ENCODE peak calls at places on chromosomes 6 and 20, in six cellular contexts. E, S, J, M, F and V are unnamed samples.

GRCh38 chr6:154928325-154928922 is 66.7 kb upstream of the TIAM2 start:
- DNase-seq in E (peak; percentile 64), S (peak; percentile 67), J (peak; percentile 36), M (peak; percentile 87), F (no peak), V (peak; percentile 93)

GRCh38 chr20:10369723-10370090 is 64.3 kb downstream of the MKKS start:
- DNase-seq in E (peak; percentile 83), S (peak; percentile 89), J (peak; percentile 82), M (no peak), F (no peak), V (no peak)

GRCh38 chr6:6966127-6966526 is 141.6 kb upstream of the RREB1 start:
- DNase-seq in E (no peak), S (no peak), J (no peak), M (no peak), F (no peak), V (no peak)

GRCh38 chr20:31879143-31879987 is 8.9 kb downstream of the TTLL9 start:
- DNase-seq in E (peak; percentile 94), S (peak; percentile 95), J (peak; percentile 98), M (peak; percentile 100), F (peak; percentile 41), V (peak; percentile 100)

GRCh38 chr20:58542411-58543095 is 27.4 kb upstream of the APCDD1L start:
- DNase-seq in E (no peak), S (no peak), J (no peak), M (no peak), F (no peak), V (no peak)

GRCh38 chr6:160421854-160422253 is 73.7 kb downstream of the SLC22A3 start:
- DNase-seq in E (peak; percentile 86), S (peak; percentile 67), J (no peak), M (no peak), F (no peak), V (no peak)

GRCh38 chr6:149513915-149514314 is 29.1 kb upstream of the ZC3H12D start:
- DNase-seq in E (peak; percentile 21), S (no peak), J (no peak), M (no peak), F (no peak), V (no peak)

GRCh38 chr6:37134622-37135191 is 35.2 kb upstream of the PIM1 start:
- DNase-seq in E (peak; percentile 95), S (peak; percentile 76), J (peak; percentile 88), M (no peak), F (no peak), V (no peak)

GRCh38 chr6:65280060-65280459 is 427.0 kb downstream of the EYS start:
- DNase-seq in E (no peak), S (no peak), J (no peak), M (no peak), F (no peak), V (no peak)

GRCh38 chr6:44464527-44465310 is 77.2 kb downstream of the CDC5L start:
- DNase-seq in E (peak; percentile 71), S (peak; percentile 33), J (no peak), M (no peak), F (no peak), V (peak; percentile 12)

GRCh38 chr6:76441850-76442249 is 369.4 kb upstream of the IMPG1 start:
- DNase-seq in E (no peak), S (no peak), J (no peak), M (peak; percentile 15), F (no peak), V (peak; percentile 67)

GRCh38 chr6:96787846-96788580 is 49.3 kb downstream of the GPR63 start:
- DNase-seq in E (no peak), S (no peak), J (no peak), M (no peak), F (no peak), V (peak; percentile 15)

GRCh38 chr6:9095671-9096260 is 660.4 kb upstream of the SLC35B3 start:
- DNase-seq in E (no peak), S (no peak), J (no peak), M (peak; percentile 71), F (no peak), V (no peak)

GRCh38 chr6:6003334-6004146 is 3.2 kb downstream of the NRN1 start:
- DNase-seq in E (no peak), S (no peak), J (no peak), M (peak; percentile 85), F (no peak), V (peak; percentile 76)

GRCh38 chr6:110814488-110815259 is 595 bp downstream of the CDK19 start:
- DNase-seq in E (peak; percentile 35), S (peak; percentile 46), J (peak; percentile 27), M (peak; percentile 66), F (no peak), V (peak; percentile 75)

GRCh38 chr6:34098045-34098936 is 47.6 kb downstream of the GRM4 start:
- DNase-seq in E (no peak), S (no peak), J (no peak), M (no peak), F (no peak), V (peak; percentile 46)

GRCh38 chr6:9766240-9766915 is 648.5 kb downstream of the TFAP2A start:
- DNase-seq in E (peak; percentile 81), S (no peak), J (peak; percentile 5), M (no peak), F (no peak), V (no peak)

GRCh38 chr6:28907394-28907793 is 16.4 kb downstream of the TRIM27 start:
- DNase-seq in E (peak; percentile 89), S (no peak), J (no peak), M (no peak), F (no peak), V (no peak)

GRCh38 chr20:48455606-48456360 is 372.0 kb downstream of the PREX1 start:
- DNase-seq in E (no peak), S (no peak), J (no peak), M (peak; percentile 15), F (no peak), V (no peak)

GRCh38 chr6:5099537-5099936 is 14.4 kb downstream of the PPP1R3G start:
- DNase-seq in E (no peak), S (no peak), J (no peak), M (no peak), F (no peak), V (no peak)

GRCh38 chr6:7505196-7505699 is 36.2 kb upstream of the DSP start:
- DNase-seq in E (peak; percentile 94), S (peak; percentile 59), J (peak; percentile 56), M (peak; percentile 28), F (no peak), V (peak; percentile 77)

GRCh38 chr6:155974967-155975366 is 519.3 kb upstream of the NOX3 start:
- DNase-seq in E (no peak), S (no peak), J (no peak), M (peak; percentile 65), F (no peak), V (no peak)

GRCh38 chr20:43949741-43950618 is 35.3 kb downstream of the TOX2 start:
- DNase-seq in E (peak; percentile 62), S (peak; percentile 51), J (no peak), M (no peak), F (no peak), V (no peak)

GRCh38 chr6:21987501-21987957 is 309.3 kb downstream of the PRL start:
- DNase-seq in E (peak; percentile 98), S (peak; percentile 87), J (no peak), M (peak; percentile 29), F (no peak), V (peak; percentile 66)

GRCh38 chr20:4967752-4968477 is 33.4 kb downstream of the SLC23A2 start:
- DNase-seq in E (no peak), S (no peak), J (no peak), M (no peak), F (no peak), V (no peak)

GRCh38 chr6:170505306-170505705 is 47.8 kb downstream of the PSMB1 start:
- DNase-seq in E (no peak), S (no peak), J (no peak), M (no peak), F (peak; percentile 14), V (no peak)

GRCh38 chr6:81752969-81753708 is 658 bp upstream of the TENT5A start:
- DNase-seq in E (peak; percentile 91), S (peak; percentile 93), J (peak; percentile 70), M (peak; percentile 85), F (peak; percentile 5), V (peak; percentile 71)

GRCh38 chr6:6494677-6495076 is 93.8 kb upstream of the LY86 start:
- DNase-seq in E (no peak), S (peak; percentile 39), J (peak; percentile 3), M (peak; percentile 77), F (no peak), V (peak; percentile 89)

GRCh38 chr6:6676910-6677441 is 88.5 kb downstream of the LY86 start:
- DNase-seq in E (peak; percentile 62), S (peak; percentile 89), J (peak; percentile 43), M (peak; percentile 79), F (peak; percentile 7), V (peak; percentile 84)

GRCh38 chr6:28489366-28490190 is 26.0 kb downstream of the GPX6 start:
- DNase-seq in E (peak; percentile 85), S (peak; percentile 16), J (peak; percentile 73), M (peak; percentile 90), F (no peak), V (peak; percentile 97)

GRCh38 chr6:75208564-75209431 is 2.9 kb upstream of the COL12A1 start:
- DNase-seq in E (peak; percentile 75), S (peak; percentile 88), J (peak; percentile 49), M (peak; percentile 90), F (peak; percentile 35), V (peak; percentile 95)

GRCh38 chr6:139219271-139219729 is 72.5 kb downstream of the TXLNB start:
- DNase-seq in E (peak; percentile 84), S (peak; percentile 86), J (peak; percentile 25), M (peak; percentile 91), F (no peak), V (peak; percentile 86)

GRCh38 chr6:107917468-107918375 is 40.3 kb downstream of the SEC63 start:
- DNase-seq in E (no peak), S (no peak), J (no peak), M (peak; percentile 39), F (no peak), V (peak; percentile 66)

GRCh38 chr20:32582659-32583580 is 2.2 kb downstream of the NOL4L start:
- DNase-seq in E (no peak), S (no peak), J (no peak), M (peak; percentile 85), F (no peak), V (peak; percentile 82)

GRCh38 chr6:22421187-22421586 is 124.4 kb upstream of the PRL start:
- DNase-seq in E (peak; percentile 26), S (no peak), J (no peak), M (no peak), F (no peak), V (no peak)

GRCh38 chr6:73339340-73339739 is 14.7 kb downstream of the DPPA5 start:
- DNase-seq in E (no peak), S (no peak), J (no peak), M (no peak), F (no peak), V (no peak)

GRCh38 chr20:20492521-20493334 is 124.8 kb downstream of the INSM1 start:
- DNase-seq in E (no peak), S (peak; percentile 29), J (no peak), M (peak; percentile 92), F (peak; percentile 40), V (peak; percentile 65)

GRCh38 chr6:28105286-28105685 is 19.1 kb upstream of the ZSCAN16 start:
- DNase-seq in E (peak; percentile 24), S (no peak), J (peak; percentile 10), M (no peak), F (no peak), V (peak; percentile 34)

GRCh38 chr20:53421343-53421742 is 172.3 kb downstream of the ZNF217 start:
- DNase-seq in E (no peak), S (no peak), J (no peak), M (no peak), F (no peak), V (no peak)